ENCODE peak calls at places on chromosomes 16 and 17, in seven cellular contexts. I, R, C, J, N, M and P are unnamed samples.

GRCh38 chr16:85246473-85246872 is 134.2 kb upstream of the CIBAR2 start:
- DNase-seq in I (no peak), R (no peak), C (no peak), J (no peak), N (no peak), M (no peak), P (no peak)

GRCh38 chr16:19330801-19331484 is 45.4 kb downstream of the CLEC19A start:
- DNase-seq in I (no peak), R (peak), C (peak), J (no peak), N (peak), M (peak), P (no peak)

GRCh38 chr16:50428116-50428515 is 59.3 kb upstream of the BRD7 start:
- DNase-seq in I (no peak), R (no peak), C (peak), J (no peak), N (no peak), M (peak), P (no peak)

GRCh38 chr17:35018814-35019213 is 38.5 kb downstream of the LIG3 start:
- DNase-seq in I (no peak), R (no peak), C (no peak), J (no peak), N (no peak), M (peak), P (no peak)

GRCh38 chr17:8696951-8697745 is 47.5 kb downstream of the CCDC42 start:
- DNase-seq in I (no peak), R (peak), C (peak), J (no peak), N (no peak), M (no peak), P (no peak)

GRCh38 chr17:63685021-63685420 is 14.9 kb downstream of the LIMD2 start:
- DNase-seq in I (no peak), R (no peak), C (peak), J (no peak), N (no peak), M (no peak), P (no peak)

GRCh38 chr17:80270836-80271235 is 10.2 kb downstream of the RNF213 start:
- DNase-seq in I (no peak), R (no peak), C (no peak), J (no peak), N (peak), M (peak), P (no peak)

GRCh38 chr17:46035112-46035818 is 36.2 kb downstream of the STH start:
- DNase-seq in I (no peak), R (no peak), C (peak), J (no peak), N (no peak), M (no peak), P (no peak)

GRCh38 chr16:16008666-16009065 is 59.2 kb downstream of the ABCC1 start:
- DNase-seq in I (no peak), R (no peak), C (no peak), J (no peak), N (no peak), M (no peak), P (no peak)

GRCh38 chr17:13306310-13306962 is 288.6 kb upstream of the ELAC2 start:
- DNase-seq in I (no peak), R (peak), C (peak), J (peak), N (peak), M (peak), P (no peak)

GRCh38 chr17:13393841-13394710 is 207.7 kb downstream of the HS3ST3A1 start:
- DNase-seq in I (no peak), R (no peak), C (peak), J (peak), N (no peak), M (peak), P (no peak)

GRCh38 chr16:78594191-78594590 is 494.7 kb downstream of the WWOX start:
- DNase-seq in I (no peak), R (no peak), C (no peak), J (no peak), N (no peak), M (no peak), P (no peak)

GRCh38 chr17:56593741-56594527 is 435 bp downstream of the NOG start:
- DNase-seq in I (peak), R (no peak), C (peak), J (no peak), N (peak), M (peak), P (peak)

GRCh38 chr17:39573447-39574298 is 34.0 kb downstream of the NEUROD2 start:
- DNase-seq in I (peak), R (no peak), C (peak), J (peak), N (peak), M (peak), P (peak)

GRCh38 chr16:57619606-57620315 is 8.7 kb upstream of the ADGRG1 start:
- DNase-seq in I (peak), R (no peak), C (no peak), J (no peak), N (no peak), M (peak), P (no peak)

GRCh38 chr17:64992325-64992802 is 64.2 kb downstream of the GNA13 start:
- DNase-seq in I (no peak), R (no peak), C (peak), J (peak), N (peak), M (peak), P (no peak)

GRCh38 chr17:32833076-32833475 is 43.8 kb downstream of the MYO1D start:
- DNase-seq in I (no peak), R (no peak), C (no peak), J (no peak), N (no peak), M (no peak), P (no peak)

GRCh38 chr17:40086150-40087044 is 14.0 kb downstream of the NR1D1 start:
- DNase-seq in I (peak), R (no peak), C (no peak), J (no peak), N (peak), M (no peak), P (no peak)

GRCh38 chr16:3282103-3282746 is 1.1 kb upstream of the ZNF263 start:
- DNase-seq in I (no peak), R (no peak), C (no peak), J (no peak), N (peak), M (no peak), P (no peak)

GRCh38 chr17:75088902-75089417 is 1.2 kb downstream of the SLC16A5 start:
- DNase-seq in I (peak), R (no peak), C (peak), J (no peak), N (peak), M (peak), P (peak)

GRCh38 chr17:79902146-79902791 is 63.0 kb upstream of the CBX4 start:
- DNase-seq in I (no peak), R (no peak), C (no peak), J (no peak), N (no peak), M (peak), P (no peak)

GRCh38 chr17:39183045-39183444 is 14.4 kb downstream of the CACNB1 start:
- DNase-seq in I (no peak), R (no peak), C (no peak), J (no peak), N (no peak), M (no peak), P (no peak)

GRCh38 chr16:5615868-5616642 is 518.5 kb upstream of the EEF2KMT start:
- DNase-seq in I (peak), R (peak), C (no peak), J (no peak), N (peak), M (no peak), P (peak)

GRCh38 chr17:14838567-14838966 is 426.6 kb downstream of the PMP22 start:
- DNase-seq in I (no peak), R (no peak), C (no peak), J (no peak), N (no peak), M (peak), P (no peak)

GRCh38 chr17:19650826-19651225 is 2.3 kb downstream of the ALDH3A2 start:
- DNase-seq in I (no peak), R (no peak), C (peak), J (no peak), N (no peak), M (peak), P (no peak)

GRCh38 chr16:84826558-84826941 is 6.8 kb downstream of the CRISPLD2 start:
- DNase-seq in I (peak), R (no peak), C (peak), J (no peak), N (no peak), M (no peak), P (no peak)

GRCh38 chr16:89858973-89859808 is 14.2 kb upstream of the TCF25 start:
- DNase-seq in I (no peak), R (no peak), C (no peak), J (no peak), N (no peak), M (no peak), P (no peak)

GRCh38 chr16:3580271-3580670 is 3.1 kb upstream of the NLRC3 start:
- DNase-seq in I (no peak), R (no peak), C (peak), J (no peak), N (no peak), M (peak), P (no peak)

GRCh38 chr16:4090476-4090875 is 25.8 kb downstream of the ADCY9 start:
- DNase-seq in I (peak), R (no peak), C (no peak), J (no peak), N (no peak), M (no peak), P (no peak)

GRCh38 chr16:80936410-80936809 is 70.3 kb downstream of the CMC2 start:
- DNase-seq in I (no peak), R (peak), C (peak), J (no peak), N (no peak), M (peak), P (no peak)
- H3K4me3 ChIP-seq in I (no peak), R (no peak), C (no peak), J (no peak), N (no peak), M (no peak), P (no peak)

GRCh38 chr16:70433456-70434103 is 5.3 kb downstream of the ST3GAL2 start:
- DNase-seq in I (peak), R (peak), C (peak), J (no peak), N (no peak), M (peak), P (peak)
- TF ChIP-seq CTCF in I (no peak), R (no peak), C (no peak), J (no peak), N (no peak), M (no peak), P (no peak)

DNA sequence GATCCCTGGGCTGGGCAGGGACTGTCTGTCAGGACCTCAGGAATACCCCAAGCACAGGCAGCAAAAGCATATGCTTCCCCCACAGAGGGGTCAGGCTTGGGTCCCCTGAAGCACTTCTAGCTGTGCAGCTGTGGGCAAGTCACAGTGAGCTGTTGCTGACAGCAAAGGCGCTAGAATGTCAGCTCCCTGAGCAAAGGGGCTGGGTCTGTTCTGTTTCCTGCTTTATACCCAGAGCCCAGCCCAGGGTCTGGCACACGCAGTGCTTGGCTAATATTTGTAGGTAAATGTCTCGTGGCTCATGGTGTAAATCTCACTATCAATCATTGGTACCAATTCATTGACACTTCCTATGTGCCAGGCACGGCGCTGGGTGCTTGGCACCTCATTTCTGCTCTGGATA is 16.6 kb upstream of the MPRIP start:
- DNase-seq in I (no peak), R (no peak), C (no peak), J (no peak), N (no peak), M (no peak), P (no peak)
- H3K4me3 ChIP-seq in I (no peak), R (no peak), C (no peak), J (no peak), N (no peak), M (no peak), P (no peak)

DNA sequence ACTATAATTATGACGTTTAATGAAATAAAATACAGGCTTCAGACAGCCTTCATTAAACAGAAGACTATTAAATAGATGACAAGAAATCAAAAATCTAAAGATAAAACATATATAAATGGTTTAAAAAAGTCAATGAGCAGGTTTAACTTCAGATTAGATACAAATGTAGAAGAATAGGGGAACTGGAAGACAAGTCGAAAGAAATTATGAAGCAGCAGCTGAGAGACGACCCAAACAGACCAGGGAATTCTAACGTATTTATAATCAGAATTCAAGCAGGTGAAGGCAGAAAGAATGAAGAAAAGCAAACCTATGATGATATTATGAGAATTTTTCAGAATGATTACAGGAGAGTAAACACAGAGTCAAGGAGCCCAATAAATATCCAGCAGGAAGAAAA is 235.1 kb upstream of the XYLT1 start:
- DNase-seq in I (no peak), R (no peak), C (no peak), J (no peak), N (no peak), M (no peak), P (no peak)
- TF ChIP-seq CTCF in I (no peak), R (no peak), C (no peak), J (no peak), N (no peak), M (no peak), P (no peak)

GRCh38 chr16:71625113-71625850 is 702 bp upstream of the MARVELD3 start:
- DNase-seq in I (no peak), R (no peak), C (no peak), J (no peak), N (no peak), M (no peak), P (no peak)
- H3K4me3 ChIP-seq in I (no peak), R (no peak), C (no peak), J (no peak), N (peak), M (no peak), P (no peak)

GRCh38 chr17:50051606-50052005 is 4.3 kb upstream of the ITGA3 start:
- DNase-seq in I (no peak), R (no peak), C (peak), J (no peak), N (no peak), M (no peak), P (no peak)

GRCh38 chr17:50049636-50050035 is 6.3 kb upstream of the ITGA3 start:
- DNase-seq in I (no peak), R (no peak), C (no peak), J (no peak), N (no peak), M (no peak), P (no peak)

GRCh38 chr17:50048988-50049387 is 6.9 kb upstream of the ITGA3 start:
- DNase-seq in I (no peak), R (no peak), C (no peak), J (no peak), N (no peak), M (no peak), P (no peak)

GRCh38 chr17:50051082-50051576 is 4.8 kb upstream of the ITGA3 start:
- DNase-seq in I (no peak), R (no peak), C (peak), J (peak), N (peak), M (peak), P (peak)

GRCh38 chr17:50050431-50051032 is 5.4 kb upstream of the ITGA3 start:
- DNase-seq in I (no peak), R (no peak), C (no peak), J (no peak), N (no peak), M (no peak), P (no peak)
- TF ChIP-seq CTCF in I (no peak), R (no peak), C (no peak), J (no peak), N (peak), M (peak), P (no peak)

DNA sequence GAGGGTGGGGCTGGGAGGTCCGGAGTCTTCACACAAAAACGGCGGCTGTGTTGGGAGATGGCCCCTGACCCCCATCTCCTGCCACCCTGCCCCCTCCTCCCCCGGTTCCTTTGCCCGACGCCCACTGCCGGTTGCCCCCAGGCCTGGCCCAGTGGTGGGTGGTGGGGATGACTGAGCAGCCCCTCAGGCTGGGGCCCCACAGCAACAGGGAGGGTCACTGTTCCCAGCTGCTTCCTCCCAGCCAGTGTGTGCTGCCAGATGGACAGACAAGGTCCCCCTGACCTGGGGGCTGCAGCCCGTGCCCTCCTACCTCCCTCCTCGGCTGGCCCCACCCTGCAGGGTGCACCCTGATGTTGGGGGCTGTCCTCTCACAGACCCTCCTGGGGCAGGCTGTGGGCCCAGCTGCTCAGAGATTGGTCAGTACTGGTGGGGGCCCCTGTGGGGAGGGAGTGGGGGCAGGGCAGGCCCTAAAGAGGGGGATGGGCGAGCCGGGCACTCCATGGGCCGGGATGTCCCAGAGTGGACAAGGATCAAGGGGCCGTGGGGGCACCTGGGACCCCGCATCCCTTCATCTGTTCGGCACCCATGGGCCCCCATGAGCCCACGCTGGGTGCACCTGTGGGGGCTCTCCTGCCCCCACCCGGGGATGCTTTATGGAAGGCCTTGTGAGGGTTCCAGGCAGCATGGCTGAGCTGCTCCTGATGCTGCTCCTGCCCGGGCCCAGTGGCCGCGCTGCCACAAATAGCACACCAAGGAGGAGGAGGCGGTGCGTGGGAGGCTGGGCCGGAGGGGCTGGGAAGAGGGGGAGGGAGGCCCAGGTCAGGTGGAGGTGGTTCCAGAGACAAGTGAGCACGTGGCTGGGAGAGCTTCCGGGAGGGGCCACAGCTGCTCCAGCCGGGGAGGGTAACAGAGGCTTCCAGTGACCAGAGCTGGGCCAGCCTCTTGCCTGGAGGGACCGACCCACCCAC is 5.1 kb downstream of the C1QTNF8 start:
- DNase-seq in I (no peak), R (no peak), C (no peak), J (no peak), N (no peak), M (no peak), P (no peak)
- H3K4me3 ChIP-seq in I (peak), R (no peak), C (no peak), J (no peak), N (peak), M (no peak), P (no peak)

GRCh38 chr17:77381731-77382130 is 241.0 kb downstream of the SEC14L1 start:
- DNase-seq in I (no peak), R (no peak), C (no peak), J (no peak), N (no peak), M (no peak), P (no peak)

GRCh38 chr17:77381185-77381700 is 240.5 kb downstream of the SEC14L1 start:
- DNase-seq in I (no peak), R (no peak), C (no peak), J (no peak), N (no peak), M (no peak), P (no peak)

GRCh38 chr17:77382966-77383612 is 242.3 kb downstream of the SEC14L1 start:
- DNase-seq in I (no peak), R (no peak), C (peak), J (no peak), N (no peak), M (peak), P (no peak)

GRCh38 chr17:77383613-77384608 is 243.1 kb downstream of the SEC14L1 start:
- DNase-seq in I (no peak), R (no peak), C (no peak), J (no peak), N (no peak), M (peak), P (no peak)

DNA sequence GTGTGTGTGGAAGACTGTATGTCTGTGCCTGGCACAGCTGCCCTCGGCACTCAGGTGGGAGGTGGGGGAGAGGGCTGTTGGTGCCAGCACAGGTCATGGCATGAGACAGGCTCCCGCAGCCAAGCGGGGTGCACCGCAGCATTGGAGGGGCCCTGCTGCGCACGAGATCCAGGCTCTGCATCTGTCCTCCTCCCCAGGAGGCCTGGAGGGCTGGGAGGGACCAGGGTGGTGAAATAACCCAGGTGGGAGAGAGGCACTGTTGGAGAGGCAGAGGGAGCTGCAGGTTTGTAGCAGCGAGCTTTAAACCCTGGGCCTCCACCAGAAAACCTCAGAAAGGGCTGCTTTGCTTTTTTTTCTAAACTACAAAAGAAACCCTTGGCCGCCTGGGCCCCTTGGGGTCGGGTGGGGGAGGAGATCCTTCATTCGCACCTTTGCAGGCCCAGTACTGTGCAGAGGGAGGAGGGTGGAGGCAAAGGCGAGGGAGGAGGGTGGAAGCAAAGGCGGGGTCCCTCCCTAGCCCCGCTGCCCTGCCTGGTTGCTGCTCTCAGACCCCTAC is 241.7 kb downstream of the SEC14L1 start:
- DNase-seq in I (no peak), R (no peak), C (no peak), J (no peak), N (no peak), M (peak), P (no peak)
- TF ChIP-seq CTCF in I (no peak), R (no peak), C (no peak), J (no peak), N (no peak), M (no peak), P (no peak)